ENCODE peak calls at places on chromosome 7, in five cellular contexts. One of them, this sample, is unnamed.

GRCh38 chr7:87600130-87601124 is at the start of gene ABCB1:
- DNase-seq in A549: peak; percentile 4
- DNase-seq in heart left ventricle: peak; percentile 76
- DNase-seq in IMR-90: peak; percentile 35
- DNase-seq in H1: peak; percentile 38
- DNase-seq in this sample: peak; percentile 12

GRCh38 chr7:148238926-148239325 is 351.6 kb upstream of the C7orf33 start:
- DNase-seq in A549: no peak
- DNase-seq in heart left ventricle: no peak
- DNase-seq in IMR-90: no peak
- DNase-seq in H1: no peak
- DNase-seq in this sample: no peak

GRCh38 chr7:41280491-41280890 is 422.4 kb downstream of the INHBA start:
- DNase-seq in A549: no peak
- DNase-seq in heart left ventricle: no peak
- DNase-seq in IMR-90: no peak
- DNase-seq in H1: no peak
- DNase-seq in this sample: no peak

GRCh38 chr7:77479536-77480088 is 57.5 kb upstream of the PTPN12 start:
- DNase-seq in A549: peak; percentile 33
- DNase-seq in heart left ventricle: no peak
- DNase-seq in IMR-90: peak; percentile 30
- DNase-seq in H1: no peak
- DNase-seq in this sample: no peak

GRCh38 chr7:5217396-5217795 is 27.4 kb downstream of the WIPI2 start:
- DNase-seq in A549: no peak
- DNase-seq in heart left ventricle: no peak
- DNase-seq in IMR-90: no peak
- DNase-seq in H1: no peak
- DNase-seq in this sample: no peak

GRCh38 chr7:127578036-127578684 is 7.2 kb downstream of the GCC1 start:
- DNase-seq in A549: no peak
- DNase-seq in heart left ventricle: no peak
- DNase-seq in IMR-90: peak; percentile 80
- DNase-seq in H1: no peak
- DNase-seq in this sample: no peak

GRCh38 chr7:139065323-139065722 is 29.5 kb upstream of the ZC3HAV1L start:
- DNase-seq in A549: no peak
- DNase-seq in heart left ventricle: no peak
- DNase-seq in IMR-90: peak; percentile 32
- DNase-seq in H1: no peak
- DNase-seq in this sample: no peak

GRCh38 chr7:116511552-116512523 is 12.3 kb downstream of the CAV2 start:
- DNase-seq in A549: peak; percentile 33
- DNase-seq in heart left ventricle: no peak
- DNase-seq in IMR-90: peak; percentile 69
- DNase-seq in H1: no peak
- DNase-seq in this sample: no peak

GRCh38 chr7:38905026-38905759 is 3.8 kb downstream of the VPS41 start:
- DNase-seq in A549: no peak
- DNase-seq in heart left ventricle: no peak
- DNase-seq in IMR-90: peak; percentile 49
- DNase-seq in H1: no peak
- DNase-seq in this sample: no peak

GRCh38 chr7:28068811-28069216 is 111.8 kb downstream of the JAZF1 start:
- DNase-seq in A549: peak; percentile 24
- DNase-seq in heart left ventricle: no peak
- DNase-seq in IMR-90: peak; percentile 64
- DNase-seq in H1: no peak
- DNase-seq in this sample: no peak

GRCh38 chr7:148395292-148395691 is 195.3 kb upstream of the C7orf33 start:
- DNase-seq in A549: no peak
- DNase-seq in heart left ventricle: no peak
- DNase-seq in IMR-90: no peak
- DNase-seq in H1: no peak
- DNase-seq in this sample: no peak

GRCh38 chr7:279821-280220 is 10.1 kb upstream of the FOXL3 start:
- DNase-seq in A549: no peak
- DNase-seq in heart left ventricle: peak; percentile 14
- DNase-seq in IMR-90: no peak
- DNase-seq in H1: no peak
- DNase-seq in this sample: no peak

GRCh38 chr7:25675789-25676474 is 447.6 kb upstream of the NPVF start:
- DNase-seq in A549: no peak
- DNase-seq in heart left ventricle: no peak
- DNase-seq in IMR-90: no peak
- DNase-seq in H1: no peak
- DNase-seq in this sample: no peak

GRCh38 chr7:51250517-51250916 is 66.1 kb downstream of the COBL start:
- DNase-seq in A549: no peak
- DNase-seq in heart left ventricle: no peak
- DNase-seq in IMR-90: no peak
- DNase-seq in H1: no peak
- DNase-seq in this sample: no peak

GRCh38 chr7:96045919-96046318 is 273.6 kb downstream of the DYNC1I1 start:
- DNase-seq in A549: no peak
- DNase-seq in heart left ventricle: no peak
- DNase-seq in IMR-90: no peak
- DNase-seq in H1: no peak
- DNase-seq in this sample: no peak

GRCh38 chr7:70807650-70808049 is 324.3 kb upstream of the GALNT17 start:
- DNase-seq in A549: no peak
- DNase-seq in heart left ventricle: no peak
- DNase-seq in IMR-90: no peak
- DNase-seq in H1: no peak
- DNase-seq in this sample: no peak

GRCh38 chr7:24825315-24825917 is 68.2 kb upstream of the GSDME start:
- DNase-seq in A549: no peak
- DNase-seq in heart left ventricle: no peak
- DNase-seq in IMR-90: no peak
- DNase-seq in H1: no peak
- DNase-seq in this sample: no peak

GRCh38 chr7:101140746-101141382 is 13.4 kb upstream of the AP1S1 start:
- DNase-seq in A549: no peak
- DNase-seq in heart left ventricle: no peak
- DNase-seq in IMR-90: no peak
- DNase-seq in H1: no peak
- DNase-seq in this sample: no peak

GRCh38 chr7:78151229-78151628 is 352.7 kb downstream of the PHTF2 start:
- DNase-seq in A549: no peak
- DNase-seq in heart left ventricle: no peak
- DNase-seq in IMR-90: peak; percentile 86
- DNase-seq in H1: no peak
- DNase-seq in this sample: no peak

GRCh38 chr7:73704640-73705550 is 14.6 kb downstream of the STX1A start:
- DNase-seq in A549: peak; percentile 94
- DNase-seq in heart left ventricle: peak; percentile 45
- DNase-seq in IMR-90: peak; percentile 44
- DNase-seq in H1: no peak
- DNase-seq in this sample: no peak
- TF ChIP-seq POLR2A in A549: peak; percentile 15
- TF ChIP-seq POLR2A in heart left ventricle: no peak
- TF ChIP-seq POLR2A in IMR-90: no peak
- TF ChIP-seq POLR2A in H1: no peak
- TF ChIP-seq POLR2A in this sample: no peak

GRCh38 chr7:90828601-90829000 is 232.5 kb downstream of the CDK14 start:
- DNase-seq in A549: no peak
- DNase-seq in heart left ventricle: no peak
- DNase-seq in IMR-90: peak; percentile 32
- DNase-seq in H1: no peak
- DNase-seq in this sample: no peak

GRCh38 chr7:90821961-90822620 is 226.0 kb downstream of the CDK14 start:
- DNase-seq in A549: no peak
- DNase-seq in heart left ventricle: no peak
- DNase-seq in IMR-90: no peak
- DNase-seq in H1: no peak
- DNase-seq in this sample: no peak

GRCh38 chr7:90830302-90830701 is 234.2 kb downstream of the CDK14 start:
- DNase-seq in A549: no peak
- DNase-seq in heart left ventricle: no peak
- DNase-seq in IMR-90: no peak
- DNase-seq in H1: no peak
- DNase-seq in this sample: no peak

GRCh38 chr7:90825779-90826178 is 229.7 kb downstream of the CDK14 start:
- DNase-seq in A549: no peak
- DNase-seq in heart left ventricle: no peak
- DNase-seq in IMR-90: peak; percentile 80
- DNase-seq in H1: no peak
- DNase-seq in this sample: no peak

DNA sequence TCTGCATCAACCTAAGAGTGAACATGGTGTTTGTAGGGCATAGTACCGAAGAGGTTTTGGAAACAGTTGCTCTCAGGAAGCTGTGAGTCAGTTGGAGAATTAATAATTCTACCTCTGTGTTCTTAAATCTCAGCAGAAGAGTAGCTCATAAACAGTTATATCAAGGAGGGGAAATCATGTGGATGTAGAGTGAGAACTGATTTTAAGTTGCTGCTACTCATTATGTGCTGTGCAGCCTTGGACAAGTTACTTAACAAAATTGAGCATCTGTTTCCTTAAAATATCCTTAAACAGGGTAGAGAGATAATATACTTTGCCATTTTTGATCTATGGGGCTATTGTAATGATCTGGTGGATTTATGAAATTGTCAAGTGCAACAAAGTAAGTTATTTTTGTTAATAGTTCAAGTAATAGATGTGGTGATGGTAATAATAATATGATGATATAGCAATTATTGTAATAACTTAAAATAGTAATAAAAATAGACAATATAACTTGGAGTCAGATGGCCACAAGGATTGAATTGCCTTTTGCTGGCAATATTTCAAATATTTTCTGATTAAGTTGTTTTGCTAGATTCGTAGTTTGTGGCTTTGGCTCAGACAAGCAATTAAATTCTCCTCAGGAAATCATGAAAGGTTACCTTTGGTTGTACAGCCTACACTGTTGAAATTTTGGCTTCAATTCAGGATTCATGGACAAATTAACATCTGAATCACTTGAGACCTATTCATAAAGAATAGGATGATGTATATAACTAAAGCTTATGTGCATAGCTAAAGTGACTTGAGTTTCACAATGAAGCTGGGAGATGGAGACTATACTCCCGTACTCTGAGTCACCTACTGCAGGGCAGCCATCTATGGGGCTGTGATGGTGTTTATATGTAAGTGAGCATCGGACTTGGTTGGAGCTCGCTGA is 228.5 kb downstream of the CDK14 start:
- DNase-seq in A549: no peak
- DNase-seq in heart left ventricle: no peak
- DNase-seq in IMR-90: peak; percentile 91
- DNase-seq in H1: no peak
- DNase-seq in this sample: no peak
- H3K4me3 ChIP-seq in A549: no peak overlapping the region
- H3K4me3 ChIP-seq in heart left ventricle: no peak overlapping the region
- H3K4me3 ChIP-seq in IMR-90: no peak overlapping the region
- H3K4me3 ChIP-seq in H1: no peak overlapping the region
- H3K4me3 ChIP-seq in this sample: no peak overlapping the region

DNA sequence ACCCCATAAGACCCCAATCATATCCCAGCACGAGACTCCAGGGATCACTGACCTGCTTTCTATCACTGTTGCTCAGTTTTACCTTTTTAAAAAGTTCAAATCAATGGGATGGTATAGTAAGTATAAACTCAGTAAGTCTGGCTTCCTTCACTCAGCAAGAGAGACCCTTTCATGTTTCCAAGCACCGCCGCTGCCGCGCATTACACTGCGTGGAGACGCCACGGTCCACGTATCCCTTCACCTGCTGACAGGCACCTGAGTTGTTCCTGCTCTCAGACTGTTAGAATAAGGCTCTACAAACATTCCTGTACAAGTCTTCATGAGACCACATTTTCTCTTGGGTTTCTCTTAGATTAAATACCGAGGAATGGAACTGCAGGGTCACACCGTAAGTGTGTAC is 28.3 kb downstream of the MAD1L1 start:
- DNase-seq in A549: no peak
- DNase-seq in heart left ventricle: peak; percentile 30
- DNase-seq in IMR-90: no peak
- DNase-seq in H1: no peak
- DNase-seq in this sample: no peak
- H3K4me1 ChIP-seq in A549: no peaks in the 10 kb centered on the region
- H3K4me1 ChIP-seq in heart left ventricle: peaks cover 5% of the 10 kb centered on the region
- H3K4me1 ChIP-seq in IMR-90: peaks cover 16% of the 10 kb centered on the region
- H3K4me1 ChIP-seq in H1: no peaks in the 10 kb centered on the region
- H3K4me1 ChIP-seq in this sample: no peaks in the 10 kb centered on the region

DNA sequence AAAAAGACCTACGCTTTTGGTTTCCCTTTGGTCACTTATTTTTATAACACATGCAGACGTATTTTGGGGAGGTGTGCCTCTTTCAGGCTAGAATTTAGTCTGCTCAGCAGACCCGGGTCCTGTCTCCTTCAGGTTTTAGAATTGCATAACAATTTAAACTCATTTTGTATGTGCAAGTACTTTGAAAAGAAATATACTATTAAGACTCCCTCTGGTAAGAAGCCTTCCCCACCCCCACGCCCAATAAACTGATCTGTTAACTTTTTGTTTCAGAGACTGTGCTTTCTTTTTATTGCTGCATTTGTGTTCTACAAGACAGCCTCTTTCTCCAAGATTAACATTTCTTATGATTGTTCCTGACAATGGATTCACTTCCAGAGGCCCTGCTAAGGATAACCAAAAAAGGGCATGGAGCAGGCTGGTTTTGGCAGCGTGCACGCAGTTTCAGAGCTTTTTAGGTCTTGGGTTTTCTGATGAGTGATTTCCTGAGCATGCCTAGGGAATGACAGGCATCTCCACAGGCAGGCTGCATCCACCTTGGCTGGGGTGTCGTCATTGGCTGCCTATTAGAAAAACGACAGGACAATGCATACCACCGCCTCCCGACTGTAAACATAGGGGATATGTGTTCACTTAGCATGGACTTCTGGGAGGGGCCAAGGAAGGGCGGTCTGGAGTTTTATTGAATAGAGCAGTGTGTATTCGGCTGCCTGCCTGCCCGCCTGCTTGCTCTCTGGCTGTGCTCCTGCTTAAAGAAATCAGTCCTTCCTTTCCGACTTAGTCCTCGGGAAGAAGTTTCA is at the start of gene CALD1:
- DNase-seq in A549: peak; percentile 68
- DNase-seq in heart left ventricle: peak; percentile 66
- DNase-seq in IMR-90: peak; percentile 99
- DNase-seq in H1: peak; percentile 87
- DNase-seq in this sample: peak; percentile 76
- TF ChIP-seq POLR2A in A549: no peak
- TF ChIP-seq POLR2A in heart left ventricle: no peak
- TF ChIP-seq POLR2A in IMR-90: peak; percentile 98
- TF ChIP-seq POLR2A in H1: peak; percentile 96
- TF ChIP-seq POLR2A in this sample: no peak

GRCh38 chr7:13185139-13185538 is 497.7 kb downstream of the ARL4A start:
- DNase-seq in A549: no peak
- DNase-seq in heart left ventricle: no peak
- DNase-seq in IMR-90: no peak
- DNase-seq in H1: no peak
- DNase-seq in this sample: no peak
- H3K4me3 ChIP-seq in A549: no peak overlapping the region
- H3K4me3 ChIP-seq in heart left ventricle: no peak overlapping the region
- H3K4me3 ChIP-seq in IMR-90: no peak overlapping the region
- H3K4me3 ChIP-seq in H1: no peak overlapping the region
- H3K4me3 ChIP-seq in this sample: no peak overlapping the region

GRCh38 chr7:22668971-22669401 is 58.0 kb upstream of the IL6 start:
- DNase-seq in A549: no peak
- DNase-seq in heart left ventricle: no peak
- DNase-seq in IMR-90: no peak
- DNase-seq in H1: peak; percentile 23
- DNase-seq in this sample: no peak
- H3K4me1 ChIP-seq in A549: peaks cover 54% of the 10 kb centered on the region
- H3K4me1 ChIP-seq in heart left ventricle: no peaks in the 10 kb centered on the region
- H3K4me1 ChIP-seq in IMR-90: peaks cover 31% of the 10 kb centered on the region
- H3K4me1 ChIP-seq in H1: peaks cover 20% of the 10 kb centered on the region
- H3K4me1 ChIP-seq in this sample: no peaks in the 10 kb centered on the region